ENCODE peak calls at places on chromosome 21, in six cellular contexts. V is HepG2, G is K562, C is HCT116, F is SK-N-SH, E is H1. J is an unnamed sample.
A peak's percentile ranks its signal among the peaks of the same experiment; 100 is the strongest.

GRCh38 chr21:44415073-44416025 is 40.0 kb upstream of the LRRC3 start:
- DNase-seq in V (no peak), G (no peak), C (no peak), F (no peak), E (no peak), J (no peak)

GRCh38 chr21:31338892-31339368 is 5.1 kb downstream of the TIAM1 start:
- DNase-seq in V (no peak), G (no peak), C (no peak), F (no peak), E (no peak), J (no peak)

GRCh38 chr21:32425628-32426027 is 13.1 kb downstream of the EVA1C start:
- DNase-seq in V (no peak), G (no peak), C (no peak), F (no peak), E (no peak), J (no peak)

GRCh38 chr21:39029086-39029772 is 154.0 kb downstream of the PSMG1 start:
- DNase-seq in V (no peak), G (no peak), C (no peak), F (peak; percentile 77), E (no peak), J (no peak)

GRCh38 chr21:16088121-16088520 is 358.3 kb downstream of the USP25 start:
- DNase-seq in V (no peak), G (no peak), C (no peak), F (no peak), E (no peak), J (no peak)

GRCh38 chr21:29376556-29376955 is 77.8 kb downstream of the BACH1 start:
- DNase-seq in V (peak; percentile 47), G (peak; percentile 59), C (peak; percentile 39), F (no peak), E (peak; percentile 31), J (no peak)

GRCh38 chr21:25457411-25457810 is 149.9 kb downstream of the MRPL39 start:
- DNase-seq in V (no peak), G (no peak), C (no peak), F (no peak), E (no peak), J (no peak)

GRCh38 chr21:32340863-32341848 is 42.5 kb downstream of the MRAP start:
- DNase-seq in V (no peak), G (no peak), C (no peak), F (no peak), E (no peak), J (no peak)

GRCh38 chr21:38787461-38788274 is 18.1 kb upstream of the ETS2 start:
- DNase-seq in V (peak; percentile 99), G (peak; percentile 82), C (peak; percentile 97), F (no peak), E (no peak), J (peak; percentile 42)

GRCh38 chr21:29953072-29953471 is 13.3 kb upstream of the GRIK1 start:
- DNase-seq in V (no peak), G (no peak), C (no peak), F (no peak), E (no peak), J (no peak)

GRCh38 chr21:15054606-15055239 is 10.1 kb downstream of the NRIP1 start:
- DNase-seq in V (no peak), G (no peak), C (no peak), F (no peak), E (no peak), J (no peak)

GRCh38 chr21:28263974-28264373 is 728.7 kb downstream of the LTN1 start:
- DNase-seq in V (no peak), G (no peak), C (no peak), F (no peak), E (no peak), J (no peak)

GRCh38 chr21:41211041-41211426 is 43.1 kb downstream of the BACE2 start:
- DNase-seq in V (no peak), G (no peak), C (no peak), F (no peak), E (no peak), J (no peak)

GRCh38 chr21:41204736-41205135 is 36.8 kb downstream of the BACE2 start:
- DNase-seq in V (no peak), G (no peak), C (no peak), F (no peak), E (no peak), J (no peak)

GRCh38 chr21:41208946-41209345 is 41.0 kb downstream of the BACE2 start:
- DNase-seq in V (no peak), G (no peak), C (no peak), F (no peak), E (no peak), J (no peak)

GRCh38 chr21:41210405-41211040 is 42.6 kb downstream of the BACE2 start:
- DNase-seq in V (no peak), G (no peak), C (no peak), F (no peak), E (no peak), J (no peak)

DNA sequence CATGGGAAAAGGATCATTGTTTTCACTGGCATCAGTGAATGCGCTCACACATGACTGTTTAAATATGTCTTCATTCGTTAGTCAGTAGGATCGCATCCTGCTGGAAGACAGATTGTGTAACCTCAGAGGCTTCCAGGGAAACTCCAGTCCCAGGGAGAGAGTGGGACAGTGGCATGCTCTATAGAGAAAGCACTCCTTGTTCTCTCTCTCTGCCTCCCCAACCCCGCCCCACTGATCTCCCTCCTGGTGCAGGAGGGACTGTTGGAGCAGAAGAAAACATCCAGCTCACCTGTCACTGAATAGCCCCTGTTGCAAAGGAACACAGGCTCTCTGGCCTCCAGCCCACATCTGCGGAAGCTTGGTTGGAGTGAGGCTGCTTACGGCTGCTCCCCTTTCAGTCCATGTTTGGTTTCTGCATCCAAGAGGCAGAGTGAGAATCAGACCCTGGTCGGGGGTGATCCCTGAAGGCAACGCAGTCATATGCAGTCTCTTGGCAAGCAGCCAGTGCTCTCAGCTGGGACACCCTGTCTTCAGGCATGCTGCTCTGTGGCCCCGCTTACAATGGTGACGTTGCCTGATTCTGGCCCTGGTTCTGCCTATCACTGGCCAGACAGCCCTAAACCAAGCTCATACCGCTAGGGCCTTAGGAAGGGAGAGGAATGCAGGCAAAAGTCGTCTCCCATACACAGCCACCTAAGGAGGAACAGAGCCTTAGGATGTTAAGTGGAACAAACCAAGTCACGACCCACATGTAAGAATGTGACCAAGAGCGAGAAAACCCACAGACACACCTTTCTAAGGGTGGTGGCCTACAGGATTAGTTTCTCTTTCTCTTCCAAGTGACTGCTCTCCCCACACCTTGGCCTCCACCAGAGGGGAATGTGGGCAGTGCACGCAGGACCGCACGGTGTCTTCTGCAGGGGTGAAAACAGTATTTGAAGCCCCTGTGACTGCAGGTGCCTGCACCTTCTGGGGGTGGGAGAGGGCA is 39.7 kb downstream of the BACE2 start:
- DNase-seq in V (peak; percentile 3), G (no peak), C (no peak), F (no peak), E (no peak), J (no peak)
- TF ChIP-seq JUND in V (no peak), G (no peak), C (no peak), F (no peak), E (no peak), J (no peak)

GRCh38 chr21:41480086-41480690 is 27.8 kb downstream of the TMPRSS2 start:
- DNase-seq in V (no peak), G (no peak), C (no peak), F (no peak), E (no peak), J (no peak)
- TF ChIP-seq JUND in V (no peak), G (no peak), C (no peak), F (no peak), E (no peak), J (no peak)

GRCh38 chr21:45857761-45858160 is 123.8 kb upstream of the COL6A1 start:
- DNase-seq in V (no peak), G (no peak), C (no peak), F (no peak), E (no peak), J (no peak)
- TF ChIP-seq JUND in V (no peak), G (no peak), C (no peak), F (no peak), E (no peak), J (no peak)

DNA sequence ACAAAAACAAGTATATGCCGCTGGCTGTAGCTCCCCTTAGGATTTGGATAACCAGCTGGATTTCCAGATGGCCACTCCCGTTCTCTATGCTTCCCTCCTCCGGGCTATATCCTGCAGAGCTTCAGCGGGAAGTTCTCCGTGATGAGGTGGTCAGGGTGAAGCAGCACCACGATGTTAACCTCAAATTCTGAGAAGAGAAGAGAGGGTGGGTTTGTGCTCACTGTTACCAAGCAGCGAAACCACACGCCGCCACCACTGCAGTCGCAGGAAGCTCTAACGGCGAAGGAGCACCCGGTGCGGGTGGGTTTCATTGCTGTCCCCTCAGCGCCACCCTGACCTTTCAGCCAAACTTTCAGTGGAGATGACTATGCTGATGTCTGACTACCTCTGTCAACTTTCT is 41.7 kb downstream of the VPS26C start:
- DNase-seq in V (no peak), G (no peak), C (no peak), F (no peak), E (no peak), J (no peak)
- TF ChIP-seq JUND in V (no peak), G (no peak), C (no peak), F (no peak), E (no peak), J (no peak)

GRCh38 chr21:35663856-35664606 is 396.3 kb downstream of the SETD4 start:
- DNase-seq in V (no peak), G (no peak), C (no peak), F (no peak), E (no peak), J (no peak)

GRCh38 chr21:35652872-35653271 is 407.5 kb downstream of the SETD4 start:
- DNase-seq in V (no peak), G (no peak), C (no peak), F (no peak), E (no peak), J (no peak)

GRCh38 chr21:35658242-35658641 is 402.1 kb downstream of the SETD4 start:
- DNase-seq in V (no peak), G (no peak), C (no peak), F (no peak), E (no peak), J (no peak)
- TF ChIP-seq JUND in V (no peak), G (no peak), C (no peak), F (no peak), E (no peak), J (no peak)